ENCODE peak calls at places on chromosomes 4 and X, in nine cellular contexts. C is mucosa of gallbladder, H is NCI-H748 treated with DMSO at 0.1 percent for 48 hours, K is upper lobe of right lung, G is neural progenitor cell, J is NCI-H1092, Q is T-helper 2 cell, F is foreskin fibroblast, I is AG08396. P is an unnamed sample.

GRCh38 chr4:36394352-36394903 is 113.0 kb downstream of the DTHD1 start:
- DNase-seq in C (no peak), H (no peak), K (no peak), G (no peak), J (no peak), Q (no peak), F (no peak), I (no peak), P (no peak)

GRCh38 chr4:152357206-152357605 is 178.7 kb downstream of the FBXW7 start:
- DNase-seq in C (no peak), H (no peak), K (peak; percentile 62), G (no peak), J (no peak), Q (no peak), F (peak; percentile 61), I (no peak), P (peak; percentile 45)

GRCh38 chr4:68773699-68774098 is 42.1 kb upstream of the UGT2B10 start:
- DNase-seq in C (no peak), H (no peak), K (no peak), G (no peak), J (no peak), Q (no peak), F (no peak), I (no peak), P (no peak)

GRCh38 chr4:4284827-4285618 is 4.9 kb downstream of the LYAR start:
- DNase-seq in C (no peak), H (no peak), K (no peak), G (no peak), J (no peak), Q (no peak), F (no peak), I (no peak), P (no peak)

GRCh38 chrX:136246201-136246600 is 5.0 kb downstream of the MAP7D3 start:
- DNase-seq in C (no peak), H (no peak), K (no peak), G (no peak), J (no peak), Q (no peak), F (no peak), I (no peak), P (no peak)

GRCh38 chr4:11908712-11909111 is 480.0 kb upstream of the HS3ST1 start:
- DNase-seq in C (no peak), H (no peak), K (no peak), G (no peak), J (no peak), Q (no peak), F (no peak), I (no peak), P (no peak)

GRCh38 chr4:16457944-16458343 is 231.7 kb upstream of the TAPT1 start:
- DNase-seq in C (no peak), H (no peak), K (no peak), G (no peak), J (no peak), Q (no peak), F (no peak), I (no peak), P (peak; percentile 33)

GRCh38 chr4:147853706-147854105 is 121.8 kb downstream of the ARHGAP10 start:
- DNase-seq in C (no peak), H (no peak), K (no peak), G (no peak), J (no peak), Q (no peak), F (peak; percentile 75), I (peak; percentile 55), P (peak; percentile 79)

GRCh38 chr4:66591968-66592367 is 921.7 kb upstream of the EPHA5 start:
- DNase-seq in C (no peak), H (no peak), K (no peak), G (no peak), J (no peak), Q (no peak), F (no peak), I (no peak), P (no peak)

GRCh38 chrX:135354288-135354687 is 45.0 kb downstream of the ETDC start:
- DNase-seq in C (no peak), H (no peak), K (no peak), G (no peak), J (no peak), Q (no peak), F (no peak), I (no peak), P (no peak)

GRCh38 chr4:68175562-68176155 is 46.0 kb upstream of the TMPRSS11F start:
- DNase-seq in C (peak; percentile 38), H (peak; percentile 46), K (no peak), G (peak; percentile 70), J (peak; percentile 46), Q (no peak), F (peak; percentile 26), I (peak; percentile 53), P (peak; percentile 51)

GRCh38 chr4:183960021-183960420 is 54.9 kb downstream of the STOX2 start:
- DNase-seq in C (peak; percentile 16), H (peak; percentile 82), K (no peak), G (peak; percentile 86), J (peak; percentile 87), Q (no peak), F (no peak), I (peak; percentile 38), P (peak; percentile 72)

GRCh38 chrX:123330229-123330942 is 146.3 kb downstream of the GRIA3 start:
- DNase-seq in C (no peak), H (no peak), K (no peak), G (no peak), J (no peak), Q (no peak), F (no peak), I (no peak), P (no peak)

GRCh38 chr4:67684839-67685531 is 16.0 kb downstream of the UBA6 start:
- DNase-seq in C (no peak), H (no peak), K (no peak), G (no peak), J (no peak), Q (no peak), F (peak; percentile 36), I (peak; percentile 24), P (peak; percentile 66)

GRCh38 chrX:19342331-19342906 is 1.3 kb upstream of the PDHA1 start:
- DNase-seq in C (no peak), H (no peak), K (no peak), G (no peak), J (no peak), Q (no peak), F (peak; percentile 29), I (no peak), P (peak; percentile 34)

GRCh38 chr4:26692014-26692726 is 108.3 kb downstream of the TBC1D19 start:
- DNase-seq in C (no peak), H (no peak), K (no peak), G (no peak), J (no peak), Q (no peak), F (peak; percentile 20), I (peak; percentile 3), P (peak; percentile 22)

GRCh38 chr4:118772149-118773081 is 63.5 kb downstream of the SEC24D start:
- DNase-seq in C (no peak), H (peak; percentile 31), K (no peak), G (peak; percentile 51), J (peak; percentile 26), Q (no peak), F (no peak), I (no peak), P (peak; percentile 70)

GRCh38 chrX:136141569-136141968 is 5.8 kb upstream of the FHL1 start:
- DNase-seq in C (no peak), H (no peak), K (no peak), G (no peak), J (no peak), Q (no peak), F (no peak), I (no peak), P (no peak)

GRCh38 chrX:136822337-136823095 is 41.8 kb upstream of the ARHGEF6 start:
- DNase-seq in C (no peak), H (no peak), K (no peak), G (no peak), J (no peak), Q (no peak), F (no peak), I (no peak), P (no peak)

GRCh38 chrX:150575415-150575814 is 7.0 kb downstream of the MTM1 start:
- DNase-seq in C (no peak), H (no peak), K (no peak), G (no peak), J (no peak), Q (peak; percentile 35), F (peak; percentile 18), I (no peak), P (peak; percentile 33)

GRCh38 chr4:111977419-111977965 is 167.8 kb upstream of the FAM241A start:
- DNase-seq in C (no peak), H (no peak), K (no peak), G (no peak), J (no peak), Q (no peak), F (no peak), I (no peak), P (no peak)

GRCh38 chrX:111830561-111830960 is 45.4 kb upstream of the TRPC5OS start:
- DNase-seq in C (no peak), H (no peak), K (no peak), G (no peak), J (no peak), Q (no peak), F (no peak), I (no peak), P (no peak)

GRCh38 chrX:10077425-10078188 is 79.2 kb upstream of the CLCN4 start:
- DNase-seq in C (no peak), H (no peak), K (no peak), G (no peak), J (no peak), Q (no peak), F (peak; percentile 6), I (peak; percentile 24), P (peak; percentile 83)

GRCh38 chr4:95263960-95264359 is 284.8 kb downstream of the UNC5C start:
- DNase-seq in C (no peak), H (no peak), K (no peak), G (no peak), J (no peak), Q (no peak), F (no peak), I (no peak), P (no peak)

GRCh38 chr4:183158062-183158461 is 59.0 kb downstream of the WWC2 start:
- DNase-seq in C (no peak), H (no peak), K (no peak), G (no peak), J (no peak), Q (no peak), F (no peak), I (no peak), P (peak; percentile 90)

GRCh38 chr4:153151535-153152452 is 52.4 kb upstream of the TRIM2 start:
- DNase-seq in C (peak; percentile 89), H (peak; percentile 75), K (peak; percentile 89), G (peak; percentile 97), J (peak; percentile 90), Q (no peak), F (no peak), I (no peak), P (peak; percentile 28)

GRCh38 chrX:148530464-148531077 is 30.2 kb downstream of the AFF2 start:
- DNase-seq in C (no peak), H (no peak), K (no peak), G (peak; percentile 43), J (no peak), Q (no peak), F (peak; percentile 0), I (no peak), P (peak; percentile 33)

GRCh38 chrX:1657367-1658082 is 42.7 kb downstream of the ASMT start:
- DNase-seq in C (no peak), H (no peak), K (no peak), G (peak; percentile 42), J (peak; percentile 76), Q (no peak), F (peak; percentile 11), I (no peak), P (no peak)

P was measured in IMR-90.